ENCODE peak calls at places on chromosomes 12 and 14, in ten cellular contexts. One of them, this sample, is unnamed.

GRCh38 chr12:40693503-40693863 is 1.2 kb downstream of the CNTN1 start:
- DNase-seq in sciatic nerve: peak
- DNase-seq in hippocampal formation: peak
- DNase-seq in NCI-H524: peak
- DNase-seq in amygdala: peak
- DNase-seq in fibroblast of pulmonary artery: no peak
- DNase-seq in glomerular endothelial cell: no peak
- DNase-seq in GM19239: no peak
- DNase-seq in activated T-cell treated with anti-CD3 and anti-CD28 coated beads for 1 hour: no peak
- DNase-seq in activated CD4-positive, alpha-beta T cell treated with anti-CD3 and anti-CD28 coated beads, Interleukin-2, amount 10 ng/mL, durations not matched to agents 7 days and 5 days: no peak
- DNase-seq in this sample: no peak

GRCh38 chr12:32679910-32680217 is 763 bp downstream of the DNM1L start:
- DNase-seq in sciatic nerve: no peak
- DNase-seq in hippocampal formation: no peak
- DNase-seq in NCI-H524: peak
- DNase-seq in amygdala: no peak
- DNase-seq in fibroblast of pulmonary artery: no peak
- DNase-seq in glomerular endothelial cell: no peak
- DNase-seq in GM19239: no peak
- DNase-seq in activated T-cell treated with anti-CD3 and anti-CD28 coated beads for 1 hour: no peak
- DNase-seq in activated CD4-positive, alpha-beta T cell treated with anti-CD3 and anti-CD28 coated beads, Interleukin-2, amount 10 ng/mL, durations not matched to agents 7 days and 5 days: no peak
- DNase-seq in this sample: no peak

GRCh38 chr14:104075530-104076151 is 9.9 kb upstream of the ASPG start:
- DNase-seq in sciatic nerve: no peak
- DNase-seq in hippocampal formation: no peak
- DNase-seq in NCI-H524: peak
- DNase-seq in amygdala: no peak
- DNase-seq in fibroblast of pulmonary artery: peak
- DNase-seq in glomerular endothelial cell: no peak
- DNase-seq in GM19239: no peak
- DNase-seq in activated T-cell treated with anti-CD3 and anti-CD28 coated beads for 1 hour: no peak
- DNase-seq in activated CD4-positive, alpha-beta T cell treated with anti-CD3 and anti-CD28 coated beads, Interleukin-2, amount 10 ng/mL, durations not matched to agents 7 days and 5 days: no peak
- DNase-seq in this sample: peak

GRCh38 chr12:4807116-4807783 is 87.0 kb downstream of the GALNT8 start:
- DNase-seq in sciatic nerve: no peak
- DNase-seq in hippocampal formation: no peak
- DNase-seq in NCI-H524: no peak
- DNase-seq in amygdala: no peak
- DNase-seq in fibroblast of pulmonary artery: no peak
- DNase-seq in glomerular endothelial cell: no peak
- DNase-seq in GM19239: no peak
- DNase-seq in activated T-cell treated with anti-CD3 and anti-CD28 coated beads for 1 hour: no peak
- DNase-seq in activated CD4-positive, alpha-beta T cell treated with anti-CD3 and anti-CD28 coated beads, Interleukin-2, amount 10 ng/mL, durations not matched to agents 7 days and 5 days: no peak
- DNase-seq in this sample: no peak

GRCh38 chr14:26595922-26596721 is 1.7 kb downstream of the NOVA1 start:
- DNase-seq in sciatic nerve: no peak
- DNase-seq in hippocampal formation: no peak
- DNase-seq in NCI-H524: peak
- DNase-seq in amygdala: no peak
- DNase-seq in fibroblast of pulmonary artery: peak
- DNase-seq in glomerular endothelial cell: no peak
- DNase-seq in GM19239: no peak
- DNase-seq in activated T-cell treated with anti-CD3 and anti-CD28 coated beads for 1 hour: no peak
- DNase-seq in activated CD4-positive, alpha-beta T cell treated with anti-CD3 and anti-CD28 coated beads, Interleukin-2, amount 10 ng/mL, durations not matched to agents 7 days and 5 days: no peak
- DNase-seq in this sample: no peak

GRCh38 chr14:67941456-67942018 is 122.0 kb downstream of the RAD51B start:
- DNase-seq in sciatic nerve: no peak
- DNase-seq in hippocampal formation: no peak
- DNase-seq in NCI-H524: no peak
- DNase-seq in amygdala: peak
- DNase-seq in fibroblast of pulmonary artery: peak
- DNase-seq in glomerular endothelial cell: no peak
- DNase-seq in GM19239: no peak
- DNase-seq in activated T-cell treated with anti-CD3 and anti-CD28 coated beads for 1 hour: no peak
- DNase-seq in activated CD4-positive, alpha-beta T cell treated with anti-CD3 and anti-CD28 coated beads, Interleukin-2, amount 10 ng/mL, durations not matched to agents 7 days and 5 days: no peak
- DNase-seq in this sample: peak

GRCh38 chr12:94806617-94807016 is 156.3 kb upstream of the TMCC3 start:
- DNase-seq in sciatic nerve: no peak
- DNase-seq in hippocampal formation: no peak
- DNase-seq in NCI-H524: no peak
- DNase-seq in amygdala: no peak
- DNase-seq in fibroblast of pulmonary artery: no peak
- DNase-seq in glomerular endothelial cell: no peak
- DNase-seq in GM19239: no peak
- DNase-seq in activated T-cell treated with anti-CD3 and anti-CD28 coated beads for 1 hour: no peak
- DNase-seq in activated CD4-positive, alpha-beta T cell treated with anti-CD3 and anti-CD28 coated beads, Interleukin-2, amount 10 ng/mL, durations not matched to agents 7 days and 5 days: no peak
- DNase-seq in this sample: no peak

GRCh38 chr14:58171090-58171489 is 19.1 kb upstream of the ARMH4 start:
- DNase-seq in sciatic nerve: peak
- DNase-seq in hippocampal formation: peak
- DNase-seq in NCI-H524: peak
- DNase-seq in amygdala: peak
- DNase-seq in fibroblast of pulmonary artery: peak
- DNase-seq in glomerular endothelial cell: no peak
- DNase-seq in GM19239: no peak
- DNase-seq in activated T-cell treated with anti-CD3 and anti-CD28 coated beads for 1 hour: peak
- DNase-seq in activated CD4-positive, alpha-beta T cell treated with anti-CD3 and anti-CD28 coated beads, Interleukin-2, amount 10 ng/mL, durations not matched to agents 7 days and 5 days: peak
- DNase-seq in this sample: peak

GRCh38 chr14:94392510-94392935 is 4.1 kb upstream of the SERPINA1 start:
- DNase-seq in sciatic nerve: no peak
- DNase-seq in hippocampal formation: no peak
- DNase-seq in NCI-H524: no peak
- DNase-seq in amygdala: no peak
- DNase-seq in fibroblast of pulmonary artery: peak
- DNase-seq in glomerular endothelial cell: no peak
- DNase-seq in GM19239: no peak
- DNase-seq in activated T-cell treated with anti-CD3 and anti-CD28 coated beads for 1 hour: no peak
- DNase-seq in activated CD4-positive, alpha-beta T cell treated with anti-CD3 and anti-CD28 coated beads, Interleukin-2, amount 10 ng/mL, durations not matched to agents 7 days and 5 days: peak
- DNase-seq in this sample: no peak

GRCh38 chr12:13223176-13223806 is 26.8 kb downstream of the EMP1 start:
- DNase-seq in sciatic nerve: no peak
- DNase-seq in hippocampal formation: no peak
- DNase-seq in NCI-H524: no peak
- DNase-seq in amygdala: no peak
- DNase-seq in fibroblast of pulmonary artery: peak
- DNase-seq in glomerular endothelial cell: no peak
- DNase-seq in GM19239: no peak
- DNase-seq in activated T-cell treated with anti-CD3 and anti-CD28 coated beads for 1 hour: no peak
- DNase-seq in activated CD4-positive, alpha-beta T cell treated with anti-CD3 and anti-CD28 coated beads, Interleukin-2, amount 10 ng/mL, durations not matched to agents 7 days and 5 days: no peak
- DNase-seq in this sample: no peak

GRCh38 chr12:100797786-100798580 is 3.4 kb downstream of the ANO4 start:
- DNase-seq in sciatic nerve: no peak
- DNase-seq in hippocampal formation: no peak
- DNase-seq in NCI-H524: no peak
- DNase-seq in amygdala: no peak
- DNase-seq in fibroblast of pulmonary artery: no peak
- DNase-seq in glomerular endothelial cell: no peak
- DNase-seq in GM19239: no peak
- DNase-seq in activated T-cell treated with anti-CD3 and anti-CD28 coated beads for 1 hour: no peak
- DNase-seq in activated CD4-positive, alpha-beta T cell treated with anti-CD3 and anti-CD28 coated beads, Interleukin-2, amount 10 ng/mL, durations not matched to agents 7 days and 5 days: no peak
- DNase-seq in this sample: no peak

GRCh38 chr12:124506145-124506831 is 61.1 kb downstream of the NCOR2 start:
- DNase-seq in sciatic nerve: peak
- DNase-seq in hippocampal formation: no peak
- DNase-seq in NCI-H524: peak
- DNase-seq in amygdala: no peak
- DNase-seq in fibroblast of pulmonary artery: peak
- DNase-seq in glomerular endothelial cell: no peak
- DNase-seq in GM19239: no peak
- DNase-seq in activated T-cell treated with anti-CD3 and anti-CD28 coated beads for 1 hour: no peak
- DNase-seq in activated CD4-positive, alpha-beta T cell treated with anti-CD3 and anti-CD28 coated beads, Interleukin-2, amount 10 ng/mL, durations not matched to agents 7 days and 5 days: no peak
- DNase-seq in this sample: peak

GRCh38 chr12:12927211-12928079 is 24.5 kb downstream of the GPRC5D start:
- DNase-seq in sciatic nerve: no peak
- DNase-seq in hippocampal formation: no peak
- DNase-seq in NCI-H524: peak
- DNase-seq in amygdala: no peak
- DNase-seq in fibroblast of pulmonary artery: peak
- DNase-seq in glomerular endothelial cell: no peak
- DNase-seq in GM19239: no peak
- DNase-seq in activated T-cell treated with anti-CD3 and anti-CD28 coated beads for 1 hour: no peak
- DNase-seq in activated CD4-positive, alpha-beta T cell treated with anti-CD3 and anti-CD28 coated beads, Interleukin-2, amount 10 ng/mL, durations not matched to agents 7 days and 5 days: peak
- DNase-seq in this sample: peak

GRCh38 chr12:68240975-68241374 is 12.4 kb downstream of the IL22 start:
- DNase-seq in sciatic nerve: no peak
- DNase-seq in hippocampal formation: no peak
- DNase-seq in NCI-H524: no peak
- DNase-seq in amygdala: no peak
- DNase-seq in fibroblast of pulmonary artery: no peak
- DNase-seq in glomerular endothelial cell: no peak
- DNase-seq in GM19239: peak
- DNase-seq in activated T-cell treated with anti-CD3 and anti-CD28 coated beads for 1 hour: peak
- DNase-seq in activated CD4-positive, alpha-beta T cell treated with anti-CD3 and anti-CD28 coated beads, Interleukin-2, amount 10 ng/mL, durations not matched to agents 7 days and 5 days: peak
- DNase-seq in this sample: peak

GRCh38 chr12:113445544-113446176 is 23.5 kb downstream of the SDSL start:
- DNase-seq in sciatic nerve: no peak
- DNase-seq in hippocampal formation: no peak
- DNase-seq in NCI-H524: no peak
- DNase-seq in amygdala: no peak
- DNase-seq in fibroblast of pulmonary artery: peak
- DNase-seq in glomerular endothelial cell: no peak
- DNase-seq in GM19239: no peak
- DNase-seq in activated T-cell treated with anti-CD3 and anti-CD28 coated beads for 1 hour: no peak
- DNase-seq in activated CD4-positive, alpha-beta T cell treated with anti-CD3 and anti-CD28 coated beads, Interleukin-2, amount 10 ng/mL, durations not matched to agents 7 days and 5 days: no peak
- DNase-seq in this sample: peak

GRCh38 chr14:79581912-79582576 is 629.3 kb downstream of the DIO2 start:
- DNase-seq in sciatic nerve: no peak
- DNase-seq in hippocampal formation: no peak
- DNase-seq in NCI-H524: no peak
- DNase-seq in amygdala: no peak
- DNase-seq in fibroblast of pulmonary artery: peak
- DNase-seq in glomerular endothelial cell: no peak
- DNase-seq in GM19239: no peak
- DNase-seq in activated T-cell treated with anti-CD3 and anti-CD28 coated beads for 1 hour: no peak
- DNase-seq in activated CD4-positive, alpha-beta T cell treated with anti-CD3 and anti-CD28 coated beads, Interleukin-2, amount 10 ng/mL, durations not matched to agents 7 days and 5 days: no peak
- DNase-seq in this sample: no peak

GRCh38 chr14:101519090-101519489 is 42.2 kb upstream of the DIO3 start:
- DNase-seq in sciatic nerve: no peak
- DNase-seq in hippocampal formation: no peak
- DNase-seq in NCI-H524: no peak
- DNase-seq in amygdala: no peak
- DNase-seq in fibroblast of pulmonary artery: no peak
- DNase-seq in glomerular endothelial cell: no peak
- DNase-seq in GM19239: no peak
- DNase-seq in activated T-cell treated with anti-CD3 and anti-CD28 coated beads for 1 hour: no peak
- DNase-seq in activated CD4-positive, alpha-beta T cell treated with anti-CD3 and anti-CD28 coated beads, Interleukin-2, amount 10 ng/mL, durations not matched to agents 7 days and 5 days: no peak
- DNase-seq in this sample: no peak

GRCh38 chr12:87671757-87672156 is 357.4 kb downstream of the C12orf50 start:
- DNase-seq in sciatic nerve: no peak
- DNase-seq in hippocampal formation: no peak
- DNase-seq in NCI-H524: no peak
- DNase-seq in amygdala: no peak
- DNase-seq in fibroblast of pulmonary artery: no peak
- DNase-seq in glomerular endothelial cell: no peak
- DNase-seq in GM19239: no peak
- DNase-seq in activated T-cell treated with anti-CD3 and anti-CD28 coated beads for 1 hour: no peak
- DNase-seq in activated CD4-positive, alpha-beta T cell treated with anti-CD3 and anti-CD28 coated beads, Interleukin-2, amount 10 ng/mL, durations not matched to agents 7 days and 5 days: no peak
- DNase-seq in this sample: no peak

GRCh38 chr12:131133015-131133905 is 179.6 kb downstream of the ADGRD1 start:
- DNase-seq in sciatic nerve: no peak
- DNase-seq in hippocampal formation: no peak
- DNase-seq in NCI-H524: no peak
- DNase-seq in amygdala: no peak
- DNase-seq in fibroblast of pulmonary artery: no peak
- DNase-seq in glomerular endothelial cell: no peak
- DNase-seq in GM19239: no peak
- DNase-seq in activated T-cell treated with anti-CD3 and anti-CD28 coated beads for 1 hour: no peak
- DNase-seq in activated CD4-positive, alpha-beta T cell treated with anti-CD3 and anti-CD28 coated beads, Interleukin-2, amount 10 ng/mL, durations not matched to agents 7 days and 5 days: no peak
- DNase-seq in this sample: no peak

GRCh38 chr14:91144425-91145145 is 30.7 kb downstream of the DGLUCY start:
- DNase-seq in sciatic nerve: no peak
- DNase-seq in hippocampal formation: no peak
- DNase-seq in NCI-H524: no peak
- DNase-seq in amygdala: no peak
- DNase-seq in fibroblast of pulmonary artery: peak
- DNase-seq in glomerular endothelial cell: peak
- DNase-seq in GM19239: no peak
- DNase-seq in activated T-cell treated with anti-CD3 and anti-CD28 coated beads for 1 hour: no peak
- DNase-seq in activated CD4-positive, alpha-beta T cell treated with anti-CD3 and anti-CD28 coated beads, Interleukin-2, amount 10 ng/mL, durations not matched to agents 7 days and 5 days: no peak
- DNase-seq in this sample: peak

GRCh38 chr14:94823556-94824341 is 53.8 kb upstream of the GSC start:
- DNase-seq in sciatic nerve: no peak
- DNase-seq in hippocampal formation: no peak
- DNase-seq in NCI-H524: no peak
- DNase-seq in amygdala: no peak
- DNase-seq in fibroblast of pulmonary artery: peak
- DNase-seq in glomerular endothelial cell: no peak
- DNase-seq in GM19239: no peak
- DNase-seq in activated T-cell treated with anti-CD3 and anti-CD28 coated beads for 1 hour: no peak
- DNase-seq in activated CD4-positive, alpha-beta T cell treated with anti-CD3 and anti-CD28 coated beads, Interleukin-2, amount 10 ng/mL, durations not matched to agents 7 days and 5 days: no peak
- DNase-seq in this sample: no peak

GRCh38 chr14:65637780-65638179 is 225.2 kb downstream of the FUT8 start:
- DNase-seq in sciatic nerve: no peak
- DNase-seq in hippocampal formation: no peak
- DNase-seq in NCI-H524: no peak
- DNase-seq in amygdala: no peak
- DNase-seq in fibroblast of pulmonary artery: no peak
- DNase-seq in glomerular endothelial cell: no peak
- DNase-seq in GM19239: peak
- DNase-seq in activated T-cell treated with anti-CD3 and anti-CD28 coated beads for 1 hour: no peak
- DNase-seq in activated CD4-positive, alpha-beta T cell treated with anti-CD3 and anti-CD28 coated beads, Interleukin-2, amount 10 ng/mL, durations not matched to agents 7 days and 5 days: peak
- DNase-seq in this sample: no peak

GRCh38 chr12:66049538-66050282 is 80.8 kb downstream of the LLPH start:
- DNase-seq in sciatic nerve: no peak
- DNase-seq in hippocampal formation: no peak
- DNase-seq in NCI-H524: no peak
- DNase-seq in amygdala: no peak
- DNase-seq in fibroblast of pulmonary artery: peak
- DNase-seq in glomerular endothelial cell: no peak
- DNase-seq in GM19239: no peak
- DNase-seq in activated T-cell treated with anti-CD3 and anti-CD28 coated beads for 1 hour: no peak
- DNase-seq in activated CD4-positive, alpha-beta T cell treated with anti-CD3 and anti-CD28 coated beads, Interleukin-2, amount 10 ng/mL, durations not matched to agents 7 days and 5 days: no peak
- DNase-seq in this sample: no peak

GRCh38 chr12:130686511-130686981 is 29.6 kb downstream of the RIMBP2 start:
- DNase-seq in sciatic nerve: no peak
- DNase-seq in hippocampal formation: no peak
- DNase-seq in NCI-H524: peak
- DNase-seq in amygdala: no peak
- DNase-seq in fibroblast of pulmonary artery: no peak
- DNase-seq in glomerular endothelial cell: no peak
- DNase-seq in GM19239: no peak
- DNase-seq in activated T-cell treated with anti-CD3 and anti-CD28 coated beads for 1 hour: no peak
- DNase-seq in activated CD4-positive, alpha-beta T cell treated with anti-CD3 and anti-CD28 coated beads, Interleukin-2, amount 10 ng/mL, durations not matched to agents 7 days and 5 days: no peak
- DNase-seq in this sample: no peak

GRCh38 chr14:76201162-76201561 is 49.4 kb downstream of the GPATCH2L start:
- DNase-seq in sciatic nerve: no peak
- DNase-seq in hippocampal formation: no peak
- DNase-seq in NCI-H524: no peak
- DNase-seq in amygdala: no peak
- DNase-seq in fibroblast of pulmonary artery: peak
- DNase-seq in glomerular endothelial cell: no peak
- DNase-seq in GM19239: no peak
- DNase-seq in activated T-cell treated with anti-CD3 and anti-CD28 coated beads for 1 hour: no peak
- DNase-seq in activated CD4-positive, alpha-beta T cell treated with anti-CD3 and anti-CD28 coated beads, Interleukin-2, amount 10 ng/mL, durations not matched to agents 7 days and 5 days: no peak
- DNase-seq in this sample: peak

GRCh38 chr12:57152408-57153038 is 5.1 kb upstream of the LRP1-AS start:
- DNase-seq in sciatic nerve: peak
- DNase-seq in hippocampal formation: no peak
- DNase-seq in NCI-H524: no peak
- DNase-seq in amygdala: no peak
- DNase-seq in fibroblast of pulmonary artery: peak
- DNase-seq in glomerular endothelial cell: no peak
- DNase-seq in GM19239: no peak
- DNase-seq in activated T-cell treated with anti-CD3 and anti-CD28 coated beads for 1 hour: no peak
- DNase-seq in activated CD4-positive, alpha-beta T cell treated with anti-CD3 and anti-CD28 coated beads, Interleukin-2, amount 10 ng/mL, durations not matched to agents 7 days and 5 days: no peak
- DNase-seq in this sample: peak

GRCh38 chr14:36510078-36510799 is 9.8 kb downstream of the NKX2-1 start:
- DNase-seq in sciatic nerve: no peak
- DNase-seq in hippocampal formation: no peak
- DNase-seq in NCI-H524: peak
- DNase-seq in amygdala: no peak
- DNase-seq in fibroblast of pulmonary artery: no peak
- DNase-seq in glomerular endothelial cell: no peak
- DNase-seq in GM19239: no peak
- DNase-seq in activated T-cell treated with anti-CD3 and anti-CD28 coated beads for 1 hour: no peak
- DNase-seq in activated CD4-positive, alpha-beta T cell treated with anti-CD3 and anti-CD28 coated beads, Interleukin-2, amount 10 ng/mL, durations not matched to agents 7 days and 5 days: no peak
- DNase-seq in this sample: no peak

GRCh38 chr12:57452937-57453509 is 2.1 kb upstream of the INHBE start:
- DNase-seq in sciatic nerve: peak
- DNase-seq in hippocampal formation: peak
- DNase-seq in NCI-H524: peak
- DNase-seq in amygdala: peak
- DNase-seq in fibroblast of pulmonary artery: peak
- DNase-seq in glomerular endothelial cell: peak
- DNase-seq in GM19239: no peak
- DNase-seq in activated T-cell treated with anti-CD3 and anti-CD28 coated beads for 1 hour: no peak
- DNase-seq in activated CD4-positive, alpha-beta T cell treated with anti-CD3 and anti-CD28 coated beads, Interleukin-2, amount 10 ng/mL, durations not matched to agents 7 days and 5 days: peak
- DNase-seq in this sample: peak